ENCODE peak calls at places on chromosomes 16 and 17, in four cellular contexts. E, X, Z and A are unnamed samples.

GRCh38 chr17:52276609-52277008 is 118.1 kb upstream of the CA10 start:
- DNase-seq in E (no peak), X (no peak), Z (no peak), A (no peak)

GRCh38 chr16:49889725-49890397 is 33.9 kb upstream of the ZNF423 start:
- DNase-seq in E (no peak), X (no peak), Z (no peak), A (no peak)

GRCh38 chr17:2157081-2157480 is 102.2 kb downstream of the HIC1 start:
- DNase-seq in E (peak; percentile 62), X (no peak), Z (no peak), A (no peak)

GRCh38 chr16:4991754-4992153 is 33.6 kb downstream of the SEC14L5 start:
- DNase-seq in E (no peak), X (no peak), Z (no peak), A (peak; percentile 7)

GRCh38 chr17:45845376-45846185 is 900 bp downstream of the SPPL2C start:
- DNase-seq in E (no peak), X (no peak), Z (no peak), A (no peak)

GRCh38 chr16:57813466-57813865 is 11.2 kb upstream of the KIFC3 start:
- DNase-seq in E (no peak), X (no peak), Z (no peak), A (no peak)

GRCh38 chr16:22270525-22270924 is 26.7 kb upstream of the POLR3E start:
- DNase-seq in E (no peak), X (peak; percentile 50), Z (no peak), A (no peak)

GRCh38 chr17:7834891-7835817 is 1.1 kb downstream of the KDM6B start:
- DNase-seq in E (peak; percentile 99), X (peak; percentile 94), Z (peak; percentile 75), A (peak; percentile 98)

GRCh38 chr16:4511441-4512082 is 27.0 kb downstream of the CDIP1 start:
- DNase-seq in E (peak; percentile 72), X (peak; percentile 43), Z (no peak), A (peak; percentile 51)

GRCh38 chr16:57810197-57811024 is 8.1 kb upstream of the KIFC3 start:
- DNase-seq in E (peak; percentile 95), X (peak; percentile 88), Z (peak; percentile 80), A (no peak)

GRCh38 chr16:7025616-7026190 is 306.9 kb upstream of the RBFOX1 start:
- DNase-seq in E (peak; percentile 58), X (peak; percentile 64), Z (no peak), A (peak; percentile 85)

GRCh38 chr17:49952209-49952911 is 16.6 kb upstream of the DLX4 start:
- DNase-seq in E (peak; percentile 88), X (peak; percentile 95), Z (peak; percentile 66), A (peak; percentile 87)

GRCh38 chr17:1834378-1835149 is 4.8 kb downstream of the RPA1 start:
- DNase-seq in E (no peak), X (peak; percentile 71), Z (peak; percentile 27), A (peak; percentile 46)

GRCh38 chr17:74859439-74860228 is at the start of gene GRIN2C:
- DNase-seq in E (no peak), X (no peak), Z (peak; percentile 23), A (no peak)

GRCh38 chr16:12871784-12872183 is 29.6 kb upstream of the SHISA9 start:
- DNase-seq in E (no peak), X (no peak), Z (no peak), A (no peak)